ENCODE peak calls at places on chromosome 11, in six cellular contexts. One of them, this sample, is unnamed.

GRCh38 chr11:65779669-65779918 is 1.2 kb downstream of the AP5B1 start:
- ATAC-seq in psoas muscle: no peak
- ATAC-seq in HCT116: no peak
- ATAC-seq in stimulated activated naive CD8-positive, alpha-beta T cell treated with anti-CD3 and anti-CD28 coated beads, Interleukin-15, amount 100 ng/mL, for 72 hours: no peak
- ATAC-seq in activated CD4-positive, CD25-positive, alpha-beta regulatory T cell treated with anti-CD3 and anti-CD28 coated beads, Interleukin-2, amount 50 U/mL, for 24 hours: no peak
- ATAC-seq in T-helper 17 cell: no peak
- ATAC-seq in this sample: no peak

GRCh38 chr11:60634151-60634550 is 65.3 kb upstream of the MS4A8 start:
- ATAC-seq in psoas muscle: no peak
- ATAC-seq in HCT116: peak; percentile 47
- ATAC-seq in stimulated activated naive CD8-positive, alpha-beta T cell treated with anti-CD3 and anti-CD28 coated beads, Interleukin-15, amount 100 ng/mL, for 72 hours: no peak
- ATAC-seq in activated CD4-positive, CD25-positive, alpha-beta regulatory T cell treated with anti-CD3 and anti-CD28 coated beads, Interleukin-2, amount 50 U/mL, for 24 hours: no peak
- ATAC-seq in T-helper 17 cell: no peak
- ATAC-seq in this sample: peak; percentile 73

GRCh38 chr11:73320786-73321325 is 12.8 kb downstream of the ARHGEF17 start:
- ATAC-seq in psoas muscle: no peak
- ATAC-seq in HCT116: no peak
- ATAC-seq in stimulated activated naive CD8-positive, alpha-beta T cell treated with anti-CD3 and anti-CD28 coated beads, Interleukin-15, amount 100 ng/mL, for 72 hours: no peak
- ATAC-seq in activated CD4-positive, CD25-positive, alpha-beta regulatory T cell treated with anti-CD3 and anti-CD28 coated beads, Interleukin-2, amount 50 U/mL, for 24 hours: no peak
- ATAC-seq in T-helper 17 cell: no peak
- ATAC-seq in this sample: no peak

GRCh38 chr11:20049231-20049630 is 111.0 kb downstream of the DBX1 start:
- ATAC-seq in psoas muscle: peak; percentile 26
- ATAC-seq in HCT116: no peak
- ATAC-seq in stimulated activated naive CD8-positive, alpha-beta T cell treated with anti-CD3 and anti-CD28 coated beads, Interleukin-15, amount 100 ng/mL, for 72 hours: no peak
- ATAC-seq in activated CD4-positive, CD25-positive, alpha-beta regulatory T cell treated with anti-CD3 and anti-CD28 coated beads, Interleukin-2, amount 50 U/mL, for 24 hours: no peak
- ATAC-seq in T-helper 17 cell: no peak
- ATAC-seq in this sample: no peak

GRCh38 chr11:10272132-10272531 is 21.9 kb downstream of the SBF2 start:
- ATAC-seq in psoas muscle: no peak
- ATAC-seq in HCT116: no peak
- ATAC-seq in stimulated activated naive CD8-positive, alpha-beta T cell treated with anti-CD3 and anti-CD28 coated beads, Interleukin-15, amount 100 ng/mL, for 72 hours: no peak
- ATAC-seq in activated CD4-positive, CD25-positive, alpha-beta regulatory T cell treated with anti-CD3 and anti-CD28 coated beads, Interleukin-2, amount 50 U/mL, for 24 hours: no peak
- ATAC-seq in T-helper 17 cell: peak; percentile 64
- ATAC-seq in this sample: no peak

GRCh38 chr11:84947970-84948600 is 679.1 kb downstream of the DLG2 start:
- ATAC-seq in psoas muscle: no peak
- ATAC-seq in HCT116: no peak
- ATAC-seq in stimulated activated naive CD8-positive, alpha-beta T cell treated with anti-CD3 and anti-CD28 coated beads, Interleukin-15, amount 100 ng/mL, for 72 hours: no peak
- ATAC-seq in activated CD4-positive, CD25-positive, alpha-beta regulatory T cell treated with anti-CD3 and anti-CD28 coated beads, Interleukin-2, amount 50 U/mL, for 24 hours: no peak
- ATAC-seq in T-helper 17 cell: no peak
- ATAC-seq in this sample: no peak

GRCh38 chr11:33272338-33273107 is 15.3 kb downstream of the HIPK3 start:
- ATAC-seq in psoas muscle: no peak
- ATAC-seq in HCT116: no peak
- ATAC-seq in stimulated activated naive CD8-positive, alpha-beta T cell treated with anti-CD3 and anti-CD28 coated beads, Interleukin-15, amount 100 ng/mL, for 72 hours: no peak
- ATAC-seq in activated CD4-positive, CD25-positive, alpha-beta regulatory T cell treated with anti-CD3 and anti-CD28 coated beads, Interleukin-2, amount 50 U/mL, for 24 hours: no peak
- ATAC-seq in T-helper 17 cell: no peak
- ATAC-seq in this sample: no peak

GRCh38 chr11:44033411-44033850 is 14.3 kb upstream of the ACCSL start:
- ATAC-seq in psoas muscle: no peak
- ATAC-seq in HCT116: no peak
- ATAC-seq in stimulated activated naive CD8-positive, alpha-beta T cell treated with anti-CD3 and anti-CD28 coated beads, Interleukin-15, amount 100 ng/mL, for 72 hours: no peak
- ATAC-seq in activated CD4-positive, CD25-positive, alpha-beta regulatory T cell treated with anti-CD3 and anti-CD28 coated beads, Interleukin-2, amount 50 U/mL, for 24 hours: no peak
- ATAC-seq in T-helper 17 cell: no peak
- ATAC-seq in this sample: no peak

GRCh38 chr11:71998649-71999310 is at the start of gene IL18BP:
- ATAC-seq in psoas muscle: no peak
- ATAC-seq in HCT116: no peak
- ATAC-seq in stimulated activated naive CD8-positive, alpha-beta T cell treated with anti-CD3 and anti-CD28 coated beads, Interleukin-15, amount 100 ng/mL, for 72 hours: peak; percentile 55
- ATAC-seq in activated CD4-positive, CD25-positive, alpha-beta regulatory T cell treated with anti-CD3 and anti-CD28 coated beads, Interleukin-2, amount 50 U/mL, for 24 hours: peak; percentile 55
- ATAC-seq in T-helper 17 cell: peak; percentile 85
- ATAC-seq in this sample: peak; percentile 71

GRCh38 chr11:44797886-44798683 is 71.3 kb downstream of the TSPAN18 start:
- ATAC-seq in psoas muscle: no peak
- ATAC-seq in HCT116: no peak
- ATAC-seq in stimulated activated naive CD8-positive, alpha-beta T cell treated with anti-CD3 and anti-CD28 coated beads, Interleukin-15, amount 100 ng/mL, for 72 hours: no peak
- ATAC-seq in activated CD4-positive, CD25-positive, alpha-beta regulatory T cell treated with anti-CD3 and anti-CD28 coated beads, Interleukin-2, amount 50 U/mL, for 24 hours: no peak
- ATAC-seq in T-helper 17 cell: no peak
- ATAC-seq in this sample: no peak

GRCh38 chr11:47532597-47533213 is 20.2 kb downstream of the CELF1 start:
- ATAC-seq in psoas muscle: peak; percentile 35
- ATAC-seq in HCT116: no peak
- ATAC-seq in stimulated activated naive CD8-positive, alpha-beta T cell treated with anti-CD3 and anti-CD28 coated beads, Interleukin-15, amount 100 ng/mL, for 72 hours: no peak
- ATAC-seq in activated CD4-positive, CD25-positive, alpha-beta regulatory T cell treated with anti-CD3 and anti-CD28 coated beads, Interleukin-2, amount 50 U/mL, for 24 hours: no peak
- ATAC-seq in T-helper 17 cell: no peak
- ATAC-seq in this sample: no peak

GRCh38 chr11:119696378-119697157 is 32.4 kb downstream of the NECTIN1 start:
- ATAC-seq in psoas muscle: no peak
- ATAC-seq in HCT116: peak; percentile 71
- ATAC-seq in stimulated activated naive CD8-positive, alpha-beta T cell treated with anti-CD3 and anti-CD28 coated beads, Interleukin-15, amount 100 ng/mL, for 72 hours: no peak
- ATAC-seq in activated CD4-positive, CD25-positive, alpha-beta regulatory T cell treated with anti-CD3 and anti-CD28 coated beads, Interleukin-2, amount 50 U/mL, for 24 hours: no peak
- ATAC-seq in T-helper 17 cell: no peak
- ATAC-seq in this sample: no peak

GRCh38 chr11:111819161-111820058 is 52.0 kb downstream of the ALG9 start:
- ATAC-seq in psoas muscle: peak; percentile 94
- ATAC-seq in HCT116: no peak
- ATAC-seq in stimulated activated naive CD8-positive, alpha-beta T cell treated with anti-CD3 and anti-CD28 coated beads, Interleukin-15, amount 100 ng/mL, for 72 hours: no peak
- ATAC-seq in activated CD4-positive, CD25-positive, alpha-beta regulatory T cell treated with anti-CD3 and anti-CD28 coated beads, Interleukin-2, amount 50 U/mL, for 24 hours: no peak
- ATAC-seq in T-helper 17 cell: no peak
- ATAC-seq in this sample: no peak

GRCh38 chr11:12090761-12091261 is 19.6 kb upstream of the MICAL2 start:
- ATAC-seq in psoas muscle: no peak
- ATAC-seq in HCT116: peak; percentile 46
- ATAC-seq in stimulated activated naive CD8-positive, alpha-beta T cell treated with anti-CD3 and anti-CD28 coated beads, Interleukin-15, amount 100 ng/mL, for 72 hours: no peak
- ATAC-seq in activated CD4-positive, CD25-positive, alpha-beta regulatory T cell treated with anti-CD3 and anti-CD28 coated beads, Interleukin-2, amount 50 U/mL, for 24 hours: no peak
- ATAC-seq in T-helper 17 cell: no peak
- ATAC-seq in this sample: no peak

GRCh38 chr11:20000393-20001134 is 159.7 kb downstream of the DBX1 start:
- ATAC-seq in psoas muscle: no peak
- ATAC-seq in HCT116: no peak
- ATAC-seq in stimulated activated naive CD8-positive, alpha-beta T cell treated with anti-CD3 and anti-CD28 coated beads, Interleukin-15, amount 100 ng/mL, for 72 hours: no peak
- ATAC-seq in activated CD4-positive, CD25-positive, alpha-beta regulatory T cell treated with anti-CD3 and anti-CD28 coated beads, Interleukin-2, amount 50 U/mL, for 24 hours: no peak
- ATAC-seq in T-helper 17 cell: no peak
- ATAC-seq in this sample: no peak

GRCh38 chr11:66457826-66458225 is 8.9 kb upstream of the PELI3 start:
- ATAC-seq in psoas muscle: no peak
- ATAC-seq in HCT116: no peak
- ATAC-seq in stimulated activated naive CD8-positive, alpha-beta T cell treated with anti-CD3 and anti-CD28 coated beads, Interleukin-15, amount 100 ng/mL, for 72 hours: no peak
- ATAC-seq in activated CD4-positive, CD25-positive, alpha-beta regulatory T cell treated with anti-CD3 and anti-CD28 coated beads, Interleukin-2, amount 50 U/mL, for 24 hours: no peak
- ATAC-seq in T-helper 17 cell: peak; percentile 40
- ATAC-seq in this sample: peak; percentile 80

GRCh38 chr11:2114430-2115241 is 24.6 kb downstream of the IGF2 start:
- ATAC-seq in psoas muscle: no peak
- ATAC-seq in HCT116: no peak
- ATAC-seq in stimulated activated naive CD8-positive, alpha-beta T cell treated with anti-CD3 and anti-CD28 coated beads, Interleukin-15, amount 100 ng/mL, for 72 hours: no peak
- ATAC-seq in activated CD4-positive, CD25-positive, alpha-beta regulatory T cell treated with anti-CD3 and anti-CD28 coated beads, Interleukin-2, amount 50 U/mL, for 24 hours: no peak
- ATAC-seq in T-helper 17 cell: no peak
- ATAC-seq in this sample: peak; percentile 46

GRCh38 chr11:101721270-101721669 is 137.5 kb upstream of the TRPC6 start:
- ATAC-seq in psoas muscle: no peak
- ATAC-seq in HCT116: no peak
- ATAC-seq in stimulated activated naive CD8-positive, alpha-beta T cell treated with anti-CD3 and anti-CD28 coated beads, Interleukin-15, amount 100 ng/mL, for 72 hours: no peak
- ATAC-seq in activated CD4-positive, CD25-positive, alpha-beta regulatory T cell treated with anti-CD3 and anti-CD28 coated beads, Interleukin-2, amount 50 U/mL, for 24 hours: no peak
- ATAC-seq in T-helper 17 cell: no peak
- ATAC-seq in this sample: no peak

GRCh38 chr11:27616711-27617110 is 83.5 kb downstream of the BDNF start:
- ATAC-seq in psoas muscle: no peak
- ATAC-seq in HCT116: no peak
- ATAC-seq in stimulated activated naive CD8-positive, alpha-beta T cell treated with anti-CD3 and anti-CD28 coated beads, Interleukin-15, amount 100 ng/mL, for 72 hours: no peak
- ATAC-seq in activated CD4-positive, CD25-positive, alpha-beta regulatory T cell treated with anti-CD3 and anti-CD28 coated beads, Interleukin-2, amount 50 U/mL, for 24 hours: no peak
- ATAC-seq in T-helper 17 cell: no peak
- ATAC-seq in this sample: no peak

GRCh38 chr11:127492025-127492424 is 491.5 kb upstream of the KIRREL3 start:
- ATAC-seq in psoas muscle: no peak
- ATAC-seq in HCT116: no peak
- ATAC-seq in stimulated activated naive CD8-positive, alpha-beta T cell treated with anti-CD3 and anti-CD28 coated beads, Interleukin-15, amount 100 ng/mL, for 72 hours: no peak
- ATAC-seq in activated CD4-positive, CD25-positive, alpha-beta regulatory T cell treated with anti-CD3 and anti-CD28 coated beads, Interleukin-2, amount 50 U/mL, for 24 hours: no peak
- ATAC-seq in T-helper 17 cell: no peak
- ATAC-seq in this sample: no peak

GRCh38 chr11:44916797-44917196 is 33.9 kb downstream of the TP53I11 start:
- ATAC-seq in psoas muscle: no peak
- ATAC-seq in HCT116: no peak
- ATAC-seq in stimulated activated naive CD8-positive, alpha-beta T cell treated with anti-CD3 and anti-CD28 coated beads, Interleukin-15, amount 100 ng/mL, for 72 hours: no peak
- ATAC-seq in activated CD4-positive, CD25-positive, alpha-beta regulatory T cell treated with anti-CD3 and anti-CD28 coated beads, Interleukin-2, amount 50 U/mL, for 24 hours: peak; percentile 35
- ATAC-seq in T-helper 17 cell: no peak
- ATAC-seq in this sample: peak; percentile 22

GRCh38 chr11:82701847-82702520 is 31.7 kb downstream of the FAM181B start:
- ATAC-seq in psoas muscle: no peak
- ATAC-seq in HCT116: peak; percentile 79
- ATAC-seq in stimulated activated naive CD8-positive, alpha-beta T cell treated with anti-CD3 and anti-CD28 coated beads, Interleukin-15, amount 100 ng/mL, for 72 hours: peak; percentile 48
- ATAC-seq in activated CD4-positive, CD25-positive, alpha-beta regulatory T cell treated with anti-CD3 and anti-CD28 coated beads, Interleukin-2, amount 50 U/mL, for 24 hours: no peak
- ATAC-seq in T-helper 17 cell: no peak
- ATAC-seq in this sample: no peak

GRCh38 chr11:34281256-34281655 is 76.6 kb downstream of the ABTB2 start:
- ATAC-seq in psoas muscle: no peak
- ATAC-seq in HCT116: no peak
- ATAC-seq in stimulated activated naive CD8-positive, alpha-beta T cell treated with anti-CD3 and anti-CD28 coated beads, Interleukin-15, amount 100 ng/mL, for 72 hours: no peak
- ATAC-seq in activated CD4-positive, CD25-positive, alpha-beta regulatory T cell treated with anti-CD3 and anti-CD28 coated beads, Interleukin-2, amount 50 U/mL, for 24 hours: no peak
- ATAC-seq in T-helper 17 cell: no peak
- ATAC-seq in this sample: no peak

GRCh38 chr11:46555269-46556054 is 38.4 kb downstream of the AMBRA1 start:
- ATAC-seq in psoas muscle: no peak
- ATAC-seq in HCT116: no peak
- ATAC-seq in stimulated activated naive CD8-positive, alpha-beta T cell treated with anti-CD3 and anti-CD28 coated beads, Interleukin-15, amount 100 ng/mL, for 72 hours: peak; percentile 90
- ATAC-seq in activated CD4-positive, CD25-positive, alpha-beta regulatory T cell treated with anti-CD3 and anti-CD28 coated beads, Interleukin-2, amount 50 U/mL, for 24 hours: no peak
- ATAC-seq in T-helper 17 cell: peak; percentile 48
- ATAC-seq in this sample: peak; percentile 82

GRCh38 chr11:60905551-60906113 is 753 bp downstream of the PRPF19 start:
- ATAC-seq in psoas muscle: peak; percentile 44
- ATAC-seq in HCT116: no peak
- ATAC-seq in stimulated activated naive CD8-positive, alpha-beta T cell treated with anti-CD3 and anti-CD28 coated beads, Interleukin-15, amount 100 ng/mL, for 72 hours: peak; percentile 35
- ATAC-seq in activated CD4-positive, CD25-positive, alpha-beta regulatory T cell treated with anti-CD3 and anti-CD28 coated beads, Interleukin-2, amount 50 U/mL, for 24 hours: peak; percentile 35
- ATAC-seq in T-helper 17 cell: peak; percentile 18
- ATAC-seq in this sample: no peak

GRCh38 chr11:88886796-88887195 is 179.0 kb downstream of the GRM5 start:
- ATAC-seq in psoas muscle: no peak
- ATAC-seq in HCT116: peak; percentile 94
- ATAC-seq in stimulated activated naive CD8-positive, alpha-beta T cell treated with anti-CD3 and anti-CD28 coated beads, Interleukin-15, amount 100 ng/mL, for 72 hours: no peak
- ATAC-seq in activated CD4-positive, CD25-positive, alpha-beta regulatory T cell treated with anti-CD3 and anti-CD28 coated beads, Interleukin-2, amount 50 U/mL, for 24 hours: no peak
- ATAC-seq in T-helper 17 cell: no peak
- ATAC-seq in this sample: no peak

GRCh38 chr11:450809-451451 is 851 bp downstream of the PTDSS2 start:
- ATAC-seq in psoas muscle: peak; percentile 8
- ATAC-seq in HCT116: peak; percentile 22
- ATAC-seq in stimulated activated naive CD8-positive, alpha-beta T cell treated with anti-CD3 and anti-CD28 coated beads, Interleukin-15, amount 100 ng/mL, for 72 hours: peak; percentile 29
- ATAC-seq in activated CD4-positive, CD25-positive, alpha-beta regulatory T cell treated with anti-CD3 and anti-CD28 coated beads, Interleukin-2, amount 50 U/mL, for 24 hours: peak; percentile 26
- ATAC-seq in T-helper 17 cell: peak; percentile 57
- ATAC-seq in this sample: peak; percentile 51

GRCh38 chr11:94732617-94733292 is 35.4 kb upstream of the AMOTL1 start:
- ATAC-seq in psoas muscle: peak; percentile 26
- ATAC-seq in HCT116: no peak
- ATAC-seq in stimulated activated naive CD8-positive, alpha-beta T cell treated with anti-CD3 and anti-CD28 coated beads, Interleukin-15, amount 100 ng/mL, for 72 hours: no peak
- ATAC-seq in activated CD4-positive, CD25-positive, alpha-beta regulatory T cell treated with anti-CD3 and anti-CD28 coated beads, Interleukin-2, amount 50 U/mL, for 24 hours: no peak
- ATAC-seq in T-helper 17 cell: no peak
- ATAC-seq in this sample: no peak

GRCh38 chr11:8032122-8032521 is 45.0 kb downstream of the EIF3F start:
- ATAC-seq in psoas muscle: no peak
- ATAC-seq in HCT116: no peak
- ATAC-seq in stimulated activated naive CD8-positive, alpha-beta T cell treated with anti-CD3 and anti-CD28 coated beads, Interleukin-15, amount 100 ng/mL, for 72 hours: no peak
- ATAC-seq in activated CD4-positive, CD25-positive, alpha-beta regulatory T cell treated with anti-CD3 and anti-CD28 coated beads, Interleukin-2, amount 50 U/mL, for 24 hours: no peak
- ATAC-seq in T-helper 17 cell: no peak
- ATAC-seq in this sample: no peak

GRCh38 chr11:12159351-12160099 is 49.1 kb downstream of the MICAL2 start:
- ATAC-seq in psoas muscle: peak; percentile 90
- ATAC-seq in HCT116: no peak
- ATAC-seq in stimulated activated naive CD8-positive, alpha-beta T cell treated with anti-CD3 and anti-CD28 coated beads, Interleukin-15, amount 100 ng/mL, for 72 hours: peak; percentile 29
- ATAC-seq in activated CD4-positive, CD25-positive, alpha-beta regulatory T cell treated with anti-CD3 and anti-CD28 coated beads, Interleukin-2, amount 50 U/mL, for 24 hours: no peak
- ATAC-seq in T-helper 17 cell: no peak
- ATAC-seq in this sample: no peak

GRCh38 chr11:43546561-43547410 is 133.8 kb upstream of the HSD17B12 start:
- ATAC-seq in psoas muscle: no peak
- ATAC-seq in HCT116: no peak
- ATAC-seq in stimulated activated naive CD8-positive, alpha-beta T cell treated with anti-CD3 and anti-CD28 coated beads, Interleukin-15, amount 100 ng/mL, for 72 hours: no peak
- ATAC-seq in activated CD4-positive, CD25-positive, alpha-beta regulatory T cell treated with anti-CD3 and anti-CD28 coated beads, Interleukin-2, amount 50 U/mL, for 24 hours: no peak
- ATAC-seq in T-helper 17 cell: no peak
- ATAC-seq in this sample: no peak

GRCh38 chr11:82864268-82864667 is 36.0 kb downstream of the PRCP start:
- ATAC-seq in psoas muscle: peak; percentile 88
- ATAC-seq in HCT116: peak; percentile 91
- ATAC-seq in stimulated activated naive CD8-positive, alpha-beta T cell treated with anti-CD3 and anti-CD28 coated beads, Interleukin-15, amount 100 ng/mL, for 72 hours: peak; percentile 66
- ATAC-seq in activated CD4-positive, CD25-positive, alpha-beta regulatory T cell treated with anti-CD3 and anti-CD28 coated beads, Interleukin-2, amount 50 U/mL, for 24 hours: no peak
- ATAC-seq in T-helper 17 cell: peak; percentile 46
- ATAC-seq in this sample: no peak

GRCh38 chr11:102470257-102470656 is 17.7 kb upstream of the TMEM123 start:
- ATAC-seq in psoas muscle: no peak
- ATAC-seq in HCT116: no peak
- ATAC-seq in stimulated activated naive CD8-positive, alpha-beta T cell treated with anti-CD3 and anti-CD28 coated beads, Interleukin-15, amount 100 ng/mL, for 72 hours: no peak
- ATAC-seq in activated CD4-positive, CD25-positive, alpha-beta regulatory T cell treated with anti-CD3 and anti-CD28 coated beads, Interleukin-2, amount 50 U/mL, for 24 hours: no peak
- ATAC-seq in T-helper 17 cell: peak; percentile 86
- ATAC-seq in this sample: no peak

This sample was measured in stimulated activated memory B cell treated with anti-CD40 and anti-IgM and Interleukin-4, amounts not matched to agents 10 μg/mL and 1 μg/mL and 100 μg/mL, for 72 hours.